ENCODE peak calls at places on chromosome 13, in eight cellular contexts. One of them, this sample, is unnamed.

GRCh38 chr13:61040180-61040579 is 375.5 kb downstream of the PCDH20 start:
- DNase-seq in uterus: no peak
- DNase-seq in SW 1271: no peak
- DNase-seq in esophagus squamous epithelium: no peak
- DNase-seq in type B pancreatic cell: no peak
- DNase-seq in body of pancreas: no peak
- DNase-seq in NCI-H748 treated with DMSO at 0.1 percent for 48 hours: no peak
- DNase-seq in RPMI8226: no peak
- DNase-seq in this sample: no peak

GRCh38 chr13:113959198-113959597 is 14.7 kb downstream of the C13orf46 start:
- DNase-seq in body of pancreas: peak; percentile 37
- DNase-seq in esophagus squamous epithelium: no peak
- DNase-seq in RPMI8226: no peak
- DNase-seq in NCI-H748 treated with DMSO at 0.1 percent for 48 hours: no peak
- DNase-seq in type B pancreatic cell: no peak
- DNase-seq in uterus: no peak
- DNase-seq in SW 1271: no peak
- DNase-seq in this sample: no peak

GRCh38 chr13:30796132-30796832 is 60.9 kb downstream of the ALOX5AP start:
- DNase-seq in esophagus squamous epithelium: no peak
- DNase-seq in uterus: no peak
- DNase-seq in body of pancreas: no peak
- DNase-seq in NCI-H748 treated with DMSO at 0.1 percent for 48 hours: no peak
- DNase-seq in type B pancreatic cell: no peak
- DNase-seq in RPMI8226: no peak
- DNase-seq in SW 1271: peak; percentile 83
- DNase-seq in this sample: peak; percentile 62

GRCh38 chr13:20387441-20387971 is 138.2 kb downstream of the CRYL1 start:
- DNase-seq in type B pancreatic cell: no peak
- DNase-seq in RPMI8226: no peak
- DNase-seq in esophagus squamous epithelium: no peak
- DNase-seq in NCI-H748 treated with DMSO at 0.1 percent for 48 hours: no peak
- DNase-seq in SW 1271: no peak
- DNase-seq in uterus: no peak
- DNase-seq in body of pancreas: no peak
- DNase-seq in this sample: no peak

GRCh38 chr13:28493740-28494536 is 990 bp downstream of the FLT1 start:
- DNase-seq in NCI-H748 treated with DMSO at 0.1 percent for 48 hours: no peak
- DNase-seq in RPMI8226: no peak
- DNase-seq in body of pancreas: no peak
- DNase-seq in SW 1271: no peak
- DNase-seq in type B pancreatic cell: no peak
- DNase-seq in uterus: no peak
- DNase-seq in esophagus squamous epithelium: no peak
- DNase-seq in this sample: no peak

GRCh38 chr13:63455938-63456337 is 2040.3 kb upstream of the PCDH20 start:
- DNase-seq in body of pancreas: no peak
- DNase-seq in uterus: no peak
- DNase-seq in esophagus squamous epithelium: no peak
- DNase-seq in type B pancreatic cell: no peak
- DNase-seq in RPMI8226: no peak
- DNase-seq in SW 1271: peak; percentile 2
- DNase-seq in NCI-H748 treated with DMSO at 0.1 percent for 48 hours: no peak
- DNase-seq in this sample: no peak

GRCh38 chr13:94710881-94711560 is 1.3 kb downstream of the SOX21 start:
- DNase-seq in body of pancreas: no peak
- DNase-seq in NCI-H748 treated with DMSO at 0.1 percent for 48 hours: peak; percentile 77
- DNase-seq in type B pancreatic cell: peak; percentile 74
- DNase-seq in uterus: no peak
- DNase-seq in SW 1271: no peak
- DNase-seq in RPMI8226: no peak
- DNase-seq in esophagus squamous epithelium: no peak
- DNase-seq in this sample: no peak

GRCh38 chr13:28248080-28248479 is 109.7 kb downstream of the PAN3 start:
- DNase-seq in body of pancreas: no peak
- DNase-seq in esophagus squamous epithelium: no peak
- DNase-seq in NCI-H748 treated with DMSO at 0.1 percent for 48 hours: no peak
- DNase-seq in type B pancreatic cell: no peak
- DNase-seq in RPMI8226: no peak
- DNase-seq in uterus: no peak
- DNase-seq in SW 1271: no peak
- DNase-seq in this sample: no peak

GRCh38 chr13:50156140-50156539 is 140.9 kb downstream of the KCNRG start:
- DNase-seq in type B pancreatic cell: no peak
- DNase-seq in esophagus squamous epithelium: no peak
- DNase-seq in RPMI8226: no peak
- DNase-seq in SW 1271: no peak
- DNase-seq in NCI-H748 treated with DMSO at 0.1 percent for 48 hours: no peak
- DNase-seq in body of pancreas: no peak
- DNase-seq in uterus: no peak
- DNase-seq in this sample: no peak

GRCh38 chr13:47294691-47295090 is 397.8 kb upstream of the HTR2A start:
- DNase-seq in RPMI8226: no peak
- DNase-seq in uterus: no peak
- DNase-seq in body of pancreas: no peak
- DNase-seq in esophagus squamous epithelium: no peak
- DNase-seq in type B pancreatic cell: no peak
- DNase-seq in NCI-H748 treated with DMSO at 0.1 percent for 48 hours: no peak
- DNase-seq in SW 1271: no peak
- DNase-seq in this sample: no peak

GRCh38 chr13:111361046-111361872 is 40.8 kb downstream of the TEX29 start:
- DNase-seq in esophagus squamous epithelium: no peak
- DNase-seq in body of pancreas: no peak
- DNase-seq in NCI-H748 treated with DMSO at 0.1 percent for 48 hours: no peak
- DNase-seq in SW 1271: no peak
- DNase-seq in RPMI8226: no peak
- DNase-seq in type B pancreatic cell: no peak
- DNase-seq in uterus: no peak
- DNase-seq in this sample: no peak

GRCh38 chr13:109509154-109509905 is 277.1 kb downstream of the IRS2 start:
- DNase-seq in esophagus squamous epithelium: no peak
- DNase-seq in type B pancreatic cell: no peak
- DNase-seq in body of pancreas: no peak
- DNase-seq in uterus: no peak
- DNase-seq in NCI-H748 treated with DMSO at 0.1 percent for 48 hours: no peak
- DNase-seq in SW 1271: no peak
- DNase-seq in RPMI8226: no peak
- DNase-seq in this sample: no peak

GRCh38 chr13:49877629-49878218 is 58.4 kb downstream of the SPRYD7 start:
- DNase-seq in NCI-H748 treated with DMSO at 0.1 percent for 48 hours: no peak
- DNase-seq in RPMI8226: no peak
- DNase-seq in SW 1271: peak; percentile 16
- DNase-seq in uterus: no peak
- DNase-seq in type B pancreatic cell: no peak
- DNase-seq in esophagus squamous epithelium: no peak
- DNase-seq in body of pancreas: no peak
- DNase-seq in this sample: no peak

GRCh38 chr13:47109028-47109427 is 212.2 kb upstream of the HTR2A start:
- DNase-seq in esophagus squamous epithelium: no peak
- DNase-seq in RPMI8226: no peak
- DNase-seq in NCI-H748 treated with DMSO at 0.1 percent for 48 hours: no peak
- DNase-seq in SW 1271: no peak
- DNase-seq in type B pancreatic cell: no peak
- DNase-seq in uterus: no peak
- DNase-seq in body of pancreas: no peak
- DNase-seq in this sample: no peak

GRCh38 chr13:49421391-49421790 is 22.5 kb downstream of the CAB39L start:
- DNase-seq in RPMI8226: peak; percentile 29
- DNase-seq in esophagus squamous epithelium: no peak
- DNase-seq in type B pancreatic cell: no peak
- DNase-seq in body of pancreas: peak; percentile 23
- DNase-seq in uterus: no peak
- DNase-seq in SW 1271: peak; percentile 5
- DNase-seq in NCI-H748 treated with DMSO at 0.1 percent for 48 hours: no peak
- DNase-seq in this sample: no peak

GRCh38 chr13:113952151-113952982 is 21.5 kb downstream of the C13orf46 start:
- DNase-seq in NCI-H748 treated with DMSO at 0.1 percent for 48 hours: no peak
- DNase-seq in RPMI8226: no peak
- DNase-seq in type B pancreatic cell: no peak
- DNase-seq in uterus: no peak
- DNase-seq in body of pancreas: no peak
- DNase-seq in SW 1271: no peak
- DNase-seq in esophagus squamous epithelium: no peak
- DNase-seq in this sample: no peak

GRCh38 chr13:102897371-102898138 is 51.7 kb downstream of the ERCC5 start:
- DNase-seq in type B pancreatic cell: no peak
- DNase-seq in NCI-H748 treated with DMSO at 0.1 percent for 48 hours: no peak
- DNase-seq in RPMI8226: no peak
- DNase-seq in body of pancreas: no peak
- DNase-seq in SW 1271: no peak
- DNase-seq in uterus: no peak
- DNase-seq in esophagus squamous epithelium: no peak
- DNase-seq in this sample: no peak

GRCh38 chr13:79171131-79172061 is 234.7 kb downstream of the RBM26 start:
- DNase-seq in type B pancreatic cell: no peak
- DNase-seq in uterus: no peak
- DNase-seq in esophagus squamous epithelium: no peak
- DNase-seq in RPMI8226: no peak
- DNase-seq in NCI-H748 treated with DMSO at 0.1 percent for 48 hours: peak; percentile 79
- DNase-seq in body of pancreas: no peak
- DNase-seq in SW 1271: no peak
- DNase-seq in this sample: no peak

GRCh38 chr13:24165746-24166145 is 5.2 kb downstream of the SPATA13 start:
- DNase-seq in body of pancreas: no peak
- DNase-seq in type B pancreatic cell: no peak
- DNase-seq in SW 1271: no peak
- DNase-seq in NCI-H748 treated with DMSO at 0.1 percent for 48 hours: no peak
- DNase-seq in esophagus squamous epithelium: no peak
- DNase-seq in uterus: no peak
- DNase-seq in RPMI8226: no peak
- DNase-seq in this sample: no peak

GRCh38 chr13:28865951-28866350 is 45.8 kb downstream of the MTUS2 start:
- DNase-seq in RPMI8226: no peak
- DNase-seq in uterus: no peak
- DNase-seq in esophagus squamous epithelium: no peak
- DNase-seq in NCI-H748 treated with DMSO at 0.1 percent for 48 hours: no peak
- DNase-seq in body of pancreas: no peak
- DNase-seq in type B pancreatic cell: no peak
- DNase-seq in SW 1271: no peak
- DNase-seq in this sample: no peak

GRCh38 chr13:45195421-45195820 is 5.4 kb downstream of the KCTD4 start:
- DNase-seq in type B pancreatic cell: no peak
- DNase-seq in RPMI8226: no peak
- DNase-seq in body of pancreas: no peak
- DNase-seq in uterus: no peak
- DNase-seq in esophagus squamous epithelium: no peak
- DNase-seq in SW 1271: no peak
- DNase-seq in NCI-H748 treated with DMSO at 0.1 percent for 48 hours: no peak
- DNase-seq in this sample: no peak

GRCh38 chr13:30071890-30072817 is 221.7 kb upstream of the UBL3 start:
- DNase-seq in NCI-H748 treated with DMSO at 0.1 percent for 48 hours: no peak
- DNase-seq in type B pancreatic cell: no peak
- DNase-seq in SW 1271: no peak
- DNase-seq in body of pancreas: peak; percentile 97
- DNase-seq in RPMI8226: no peak
- DNase-seq in uterus: no peak
- DNase-seq in esophagus squamous epithelium: no peak
- DNase-seq in this sample: no peak

GRCh38 chr13:104773775-104774174 is 1707.6 kb upstream of the SLC10A2 start:
- DNase-seq in esophagus squamous epithelium: no peak
- DNase-seq in uterus: no peak
- DNase-seq in NCI-H748 treated with DMSO at 0.1 percent for 48 hours: no peak
- DNase-seq in type B pancreatic cell: no peak
- DNase-seq in RPMI8226: peak; percentile 29
- DNase-seq in SW 1271: no peak
- DNase-seq in body of pancreas: no peak
- DNase-seq in this sample: no peak

GRCh38 chr13:79448413-79448812 is 32.5 kb upstream of the NDFIP2 start:
- DNase-seq in NCI-H748 treated with DMSO at 0.1 percent for 48 hours: no peak
- DNase-seq in esophagus squamous epithelium: no peak
- DNase-seq in uterus: no peak
- DNase-seq in type B pancreatic cell: no peak
- DNase-seq in body of pancreas: no peak
- DNase-seq in RPMI8226: no peak
- DNase-seq in SW 1271: no peak
- DNase-seq in this sample: no peak

GRCh38 chr13:81540777-81541176 is 1199.9 kb upstream of the SPRY2 start:
- DNase-seq in NCI-H748 treated with DMSO at 0.1 percent for 48 hours: no peak
- DNase-seq in esophagus squamous epithelium: no peak
- DNase-seq in uterus: no peak
- DNase-seq in RPMI8226: no peak
- DNase-seq in SW 1271: peak; percentile 8
- DNase-seq in type B pancreatic cell: no peak
- DNase-seq in body of pancreas: peak; percentile 15
- DNase-seq in this sample: no peak

GRCh38 chr13:44692173-44692713 is 116.1 kb upstream of the TSC22D1 start:
- DNase-seq in type B pancreatic cell: no peak
- DNase-seq in NCI-H748 treated with DMSO at 0.1 percent for 48 hours: no peak
- DNase-seq in uterus: no peak
- DNase-seq in esophagus squamous epithelium: no peak
- DNase-seq in SW 1271: no peak
- DNase-seq in RPMI8226: no peak
- DNase-seq in body of pancreas: no peak
- DNase-seq in this sample: no peak

This sample was measured in sigmoid colon.